ENCODE peak calls at places on chromosomes 2 and 18, in seven cellular contexts. M is kidney, R is G401, Z is GM20000, O is progenitor cell of endocrine pancreas, Y is kidney tubule cell, K is heart left ventricle. D is an unnamed sample.

GRCh38 chr2:6017887-6018286 is 325.7 kb downstream of the SOX11 start:
- DNase-seq in M (no peak), R (no peak), Z (no peak), O (no peak), Y (no peak), K (no peak), D (no peak)

GRCh38 chr2:44996356-44996755 is 12.9 kb downstream of the SIX2 start:
- DNase-seq in M (no peak), R (no peak), Z (no peak), O (no peak), Y (no peak), K (no peak), D (no peak)

GRCh38 chr2:120066708-120067547 is 54.1 kb downstream of the EPB41L5 start:
- DNase-seq in M (no peak), R (no peak), Z (no peak), O (no peak), Y (peak), K (no peak), D (peak)

GRCh38 chr2:120344214-120344990 is 1.5 kb upstream of the INHBB start:
- DNase-seq in M (peak), R (no peak), Z (peak), O (peak), Y (no peak), K (peak), D (no peak)

GRCh38 chr18:77098033-77098432 is 34.5 kb downstream of the MBP start:
- DNase-seq in M (no peak), R (no peak), Z (no peak), O (no peak), Y (no peak), K (no peak), D (no peak)

GRCh38 chr18:46046126-46046525 is 25.9 kb downstream of the PSTPIP2 start:
- DNase-seq in M (no peak), R (no peak), Z (no peak), O (no peak), Y (no peak), K (no peak), D (no peak)

GRCh38 chr2:200302940-200303727 is 3.4 kb upstream of the SPATS2L start:
- DNase-seq in M (no peak), R (no peak), Z (no peak), O (no peak), Y (peak), K (no peak), D (peak)

GRCh38 chr2:227616631-227617030 is 667 bp upstream of the SCYGR4 start:
- DNase-seq in M (no peak), R (no peak), Z (no peak), O (no peak), Y (no peak), K (no peak), D (no peak)

GRCh38 chr2:15112216-15112615 is 448.9 kb downstream of the NBAS start:
- DNase-seq in M (no peak), R (no peak), Z (no peak), O (no peak), Y (peak), K (no peak), D (no peak)

GRCh38 chr2:238879621-238880377 is 31.9 kb downstream of the TWIST2 start:
- DNase-seq in M (no peak), R (no peak), Z (no peak), O (no peak), Y (no peak), K (no peak), D (no peak)

GRCh38 chr2:98134138-98134537 is 47.2 kb downstream of the VWA3B start:
- DNase-seq in M (no peak), R (no peak), Z (peak), O (no peak), Y (no peak), K (no peak), D (no peak)

GRCh38 chr2:120303177-120303576 is 42.8 kb upstream of the INHBB start:
- DNase-seq in M (no peak), R (no peak), Z (no peak), O (no peak), Y (no peak), K (no peak), D (no peak)

GRCh38 chr2:65749549-65749948 is 317.1 kb upstream of the SPRED2 start:
- DNase-seq in M (no peak), R (no peak), Z (no peak), O (no peak), Y (peak), K (no peak), D (no peak)

GRCh38 chr2:216115224-216115582 is 6.1 kb downstream of the XRCC5 start:
- DNase-seq in M (no peak), R (no peak), Z (no peak), O (no peak), Y (peak), K (no peak), D (no peak)

GRCh38 chr2:74011246-74011645 is 26.5 kb downstream of the TET3 start:
- DNase-seq in M (no peak), R (no peak), Z (no peak), O (no peak), Y (no peak), K (no peak), D (no peak)

GRCh38 chr2:100786297-100786658 is 33.7 kb upstream of the NPAS2 start:
- DNase-seq in M (peak), R (no peak), Z (no peak), O (no peak), Y (peak), K (no peak), D (no peak)

D was measured in HuH-7.5.